ENCODE peak calls at places on chromosomes 3 and 15, in four cellular contexts. N, H, S and U are unnamed samples.

GRCh38 chr3:5276953-5277352 is 89.4 kb downstream of the EDEM1 start:
- DNase-seq in N (no peak), H (no peak), S (no peak), U (no peak)

GRCh38 chr15:33021806-33022389 is 172.6 kb downstream of the FMN1 start:
- DNase-seq in N (no peak), H (no peak), S (no peak), U (peak)

GRCh38 chr15:68763063-68763462 is 57.6 kb downstream of the ANP32A start:
- DNase-seq in N (no peak), H (no peak), S (no peak), U (no peak)

GRCh38 chr15:90049666-90050604 is 48.8 kb downstream of the ZNF710 start:
- DNase-seq in N (no peak), H (no peak), S (peak), U (no peak)

GRCh38 chr3:53730565-53730964 is 115.7 kb downstream of the CHDH start:
- DNase-seq in N (no peak), H (no peak), S (peak), U (no peak)

GRCh38 chr15:43433160-43433559 is 59.8 kb downstream of the TP53BP1 start:
- DNase-seq in N (no peak), H (no peak), S (no peak), U (no peak)

GRCh38 chr3:53079791-53080555 is 34.1 kb upstream of the SFMBT1 start:
- DNase-seq in N (no peak), H (no peak), S (no peak), U (no peak)

GRCh38 chr3:194137314-194138097 is 1.6 kb downstream of the HES1 start:
- DNase-seq in N (peak), H (peak), S (peak), U (no peak)

GRCh38 chr3:64520334-64520733 is 167.5 kb downstream of the ADAMTS9 start:
- DNase-seq in N (no peak), H (no peak), S (no peak), U (no peak)

GRCh38 chr15:90082140-90082713 is 20.0 kb downstream of the IDH2 start:
- DNase-seq in N (no peak), H (no peak), S (no peak), U (no peak)

GRCh38 chr3:86814918-86815655 is 175.9 kb downstream of the VGLL3 start:
- DNase-seq in N (no peak), H (no peak), S (no peak), U (no peak)